ENCODE peak calls at places on chromosomes 5 and 9, in four cellular contexts. F is activated T-cell treated with anti-CD3 and anti-CD28 coated beads for 1 hour; G is HCT116; R is stimulated activated CD4-positive, alpha-beta T cell treated with anti-CD3 and anti-CD28 coated beads, Interleukin-4, amount 100 ng/mL, for 4 hours. J is an unnamed sample.

GRCh38 chr9:97997330-97998276 is 14.5 kb downstream of the ANP32B start:
- DNase-seq in F (no peak), G (no peak), R (no peak), J (no peak)

GRCh38 chr5:126975791-126976190 is 54.6 kb downstream of the MARCHF3 start:
- DNase-seq in F (no peak), G (no peak), R (no peak), J (no peak)

GRCh38 chr5:180820788-180821321 is 18.2 kb upstream of the MGAT1 start:
- DNase-seq in F (no peak), G (no peak), R (no peak), J (no peak)

GRCh38 chr9:79592736-79593493 is 21.1 kb downstream of the TLE4 start:
- DNase-seq in F (no peak), G (no peak), R (no peak), J (no peak)

GRCh38 chr9:8733096-8733954 is 933.7 kb upstream of the DMAC1 start:
- DNase-seq in F (no peak), G (no peak), R (no peak), J (peak; percentile 64)

GRCh38 chr9:100619194-100619593 is 41.3 kb downstream of the CAVIN4 start:
- DNase-seq in F (no peak), G (no peak), R (no peak), J (no peak)

GRCh38 chr9:121498150-121498486 is 1.5 kb downstream of the GGTA1 start:
- DNase-seq in F (no peak), G (peak; percentile 77), R (no peak), J (peak; percentile 73)

GRCh38 chr9:89919171-89919681 is 314.4 kb downstream of the GADD45G start:
- DNase-seq in F (no peak), G (peak; percentile 15), R (peak; percentile 18), J (no peak)

GRCh38 chr9:14441976-14442651 is 128.2 kb upstream of the NFIB start:
- DNase-seq in F (no peak), G (peak; percentile 72), R (no peak), J (no peak)

GRCh38 chr5:157559301-157559700 is 16.3 kb downstream of the ADAM19 start:
- DNase-seq in F (no peak), G (no peak), R (no peak), J (no peak)

GRCh38 chr5:14160116-14160515 is 17.0 kb downstream of the TRIO start:
- DNase-seq in F (no peak), G (no peak), R (no peak), J (no peak)

GRCh38 chr9:107488400-107489143 is 997 bp downstream of the KLF4 start:
- DNase-seq in F (no peak), G (no peak), R (no peak), J (peak; percentile 28)

GRCh38 chr5:40570408-40571129 is 109.1 kb upstream of the PTGER4 start:
- DNase-seq in F (no peak), G (no peak), R (no peak), J (peak; percentile 80)

GRCh38 chr5:68225188-68225910 is 9.8 kb downstream of the PIK3R1 start:
- DNase-seq in F (no peak), G (no peak), R (no peak), J (peak; percentile 81)

GRCh38 chr9:72290311-72290710 is 74.7 kb downstream of the ZFAND5 start:
- DNase-seq in F (no peak), G (no peak), R (no peak), J (no peak)

GRCh38 chr5:8851101-8851500 is 694.8 kb downstream of the SEMA5A start:
- DNase-seq in F (no peak), G (no peak), R (no peak), J (no peak)

GRCh38 chr9:38133595-38133994 is 64.6 kb upstream of the SHB start:
- DNase-seq in F (no peak), G (no peak), R (no peak), J (no peak)

GRCh38 chr9:112866662-112867274 is 23.9 kb downstream of the SLC46A2 start:
- DNase-seq in F (no peak), G (peak; percentile 48), R (no peak), J (no peak)

GRCh38 chr5:67350185-67350584 is 153.6 kb upstream of the CD180 start:
- DNase-seq in F (no peak), G (no peak), R (no peak), J (no peak)

GRCh38 chr5:147332643-147333042 is 97.8 kb downstream of the STK32A start:
- DNase-seq in F (no peak), G (no peak), R (no peak), J (no peak)

GRCh38 chr9:124611106-124611505 is 103.9 kb upstream of the NR5A1 start:
- DNase-seq in F (no peak), G (no peak), R (no peak), J (peak; percentile 17)

GRCh38 chr5:178204205-178205009 is at the start of gene HNRNPAB:
- DNase-seq in F (peak; percentile 93), G (peak; percentile 92), R (peak; percentile 94), J (peak; percentile 96)

GRCh38 chr5:677131-678101 is 15.7 kb downstream of the TPPP start:
- DNase-seq in F (no peak), G (no peak), R (no peak), J (no peak)